ENCODE peak calls at places on chromosome 19, in eight cellular contexts. Y is stomach, D is left ventricle myocardium inferior, O is fibroblast of lung, B is IMR-90, R is astrocyte, N is GM23338, P is breast epithelium. E is an unnamed sample.
A peak's percentile ranks its signal among the peaks of the same experiment; 100 is the strongest.

GRCh38 chr19:33350538-33351309 is 22.8 kb upstream of the CEBPG start:
- DNase-seq in Y (no peak), D (no peak), O (peak; percentile 8), B (peak; percentile 56), R (peak; percentile 78), N (no peak), P (peak; percentile 57), E (no peak)

GRCh38 chr19:7521551-7522071 is 813 bp upstream of the MCOLN1 start:
- DNase-seq in Y (no peak), D (no peak), O (no peak), B (no peak), R (no peak), N (peak; percentile 41), P (no peak), E (no peak)

GRCh38 chr19:15836345-15836594 is 20.8 kb upstream of the OR10H1 start:
- DNase-seq in Y (no peak), D (no peak), O (peak; percentile 10), B (peak; percentile 8), R (peak; percentile 4), N (no peak), P (no peak), E (no peak)

GRCh38 chr19:1213391-1214286 is 8.1 kb downstream of the STK11 start:
- DNase-seq in Y (peak; percentile 73), D (peak; percentile 60), O (peak; percentile 31), B (peak; percentile 58), R (peak; percentile 67), N (no peak), P (no peak), E (peak; percentile 88)

GRCh38 chr19:43759515-43759914 is 4.8 kb upstream of the SMG9 start:
- DNase-seq in Y (no peak), D (no peak), O (peak; percentile 49), B (peak; percentile 55), R (peak; percentile 65), N (peak; percentile 59), P (no peak), E (no peak)

GRCh38 chr19:3844596-3844995 is 24.2 kb downstream of the ZFR2 start:
- DNase-seq in Y (no peak), D (no peak), O (no peak), B (peak; percentile 8), R (peak; percentile 76), N (no peak), P (no peak), E (no peak)

GRCh38 chr19:29745253-29745652 is 30.2 kb upstream of the C19orf12 start:
- DNase-seq in Y (no peak), D (no peak), O (no peak), B (no peak), R (no peak), N (peak; percentile 74), P (no peak), E (no peak)

GRCh38 chr19:32649751-32650150 is 25.2 kb downstream of the ANKRD27 start:
- DNase-seq in Y (no peak), D (peak; percentile 74), O (no peak), B (no peak), R (no peak), N (no peak), P (no peak), E (no peak)

GRCh38 chr19:3612901-3613741 is 6.4 kb upstream of the TBXA2R start:
- DNase-seq in Y (no peak), D (no peak), O (peak; percentile 27), B (no peak), R (no peak), N (peak; percentile 85), P (no peak), E (no peak)

GRCh38 chr19:44180968-44181367 is 16.1 kb downstream of the ZNF226 start:
- DNase-seq in Y (no peak), D (no peak), O (no peak), B (no peak), R (no peak), N (no peak), P (no peak), E (no peak)

GRCh38 chr19:47518139-47518538 is 3.3 kb upstream of the NAPA start:
- DNase-seq in Y (no peak), D (no peak), O (no peak), B (no peak), R (peak; percentile 39), N (no peak), P (no peak), E (no peak)

GRCh38 chr19:1273263-1274041 is 1.9 kb upstream of the FAM174C start:
- DNase-seq in Y (no peak), D (no peak), O (no peak), B (no peak), R (no peak), N (no peak), P (no peak), E (no peak)

GRCh38 chr19:47848871-47849473 is 10.1 kb upstream of the TPRX2 start:
- DNase-seq in Y (no peak), D (no peak), O (peak; percentile 3), B (no peak), R (no peak), N (peak; percentile 93), P (no peak), E (no peak)

GRCh38 chr19:8505680-8506401 is 3.4 kb upstream of the PRAM1 start:
- DNase-seq in Y (peak; percentile 83), D (peak; percentile 85), O (peak; percentile 65), B (peak; percentile 49), R (peak; percentile 26), N (peak; percentile 92), P (peak; percentile 81), E (peak; percentile 66)

GRCh38 chr19:824885-825284 is 2.8 kb upstream of the AZU1 start:
- DNase-seq in Y (no peak), D (no peak), O (no peak), B (no peak), R (no peak), N (no peak), P (no peak), E (no peak)

GRCh38 chr19:14507704-14508246 is 10.4 kb downstream of the DNAJB1 start:
- DNase-seq in Y (no peak), D (no peak), O (peak; percentile 41), B (peak; percentile 67), R (peak; percentile 67), N (no peak), P (no peak), E (no peak)

GRCh38 chr19:42488783-42489521 is 39.3 kb downstream of the CEACAM1 start:
- DNase-seq in Y (no peak), D (no peak), O (no peak), B (no peak), R (no peak), N (no peak), P (peak; percentile 87), E (no peak)

GRCh38 chr19:55251296-55252081 is 7.3 kb downstream of the PPP6R1 start:
- DNase-seq in Y (peak; percentile 68), D (no peak), O (no peak), B (peak; percentile 16), R (peak; percentile 55), N (no peak), P (no peak), E (no peak)

GRCh38 chr19:29940971-29941585 is 961 bp upstream of the URI1 start:
- DNase-seq in Y (no peak), D (no peak), O (no peak), B (no peak), R (no peak), N (no peak), P (no peak), E (no peak)

GRCh38 chr19:50822661-50823208 is 852 bp downstream of the KLK1 start:
- DNase-seq in Y (no peak), D (no peak), O (no peak), B (no peak), R (no peak), N (no peak), P (no peak), E (no peak)

GRCh38 chr19:50820549-50821247 is 2.9 kb downstream of the KLK1 start:
- DNase-seq in Y (no peak), D (no peak), O (no peak), B (no peak), R (no peak), N (peak; percentile 53), P (no peak), E (peak; percentile 76)

GRCh38 chr19:50821622-50822021 is 2.0 kb downstream of the KLK1 start:
- DNase-seq in Y (no peak), D (no peak), O (no peak), B (no peak), R (no peak), N (no peak), P (no peak), E (no peak)

GRCh38 chr19:50820086-50820485 is 3.5 kb downstream of the KLK1 start:
- DNase-seq in Y (no peak), D (no peak), O (no peak), B (no peak), R (no peak), N (no peak), P (no peak), E (peak; percentile 43)

DNA sequence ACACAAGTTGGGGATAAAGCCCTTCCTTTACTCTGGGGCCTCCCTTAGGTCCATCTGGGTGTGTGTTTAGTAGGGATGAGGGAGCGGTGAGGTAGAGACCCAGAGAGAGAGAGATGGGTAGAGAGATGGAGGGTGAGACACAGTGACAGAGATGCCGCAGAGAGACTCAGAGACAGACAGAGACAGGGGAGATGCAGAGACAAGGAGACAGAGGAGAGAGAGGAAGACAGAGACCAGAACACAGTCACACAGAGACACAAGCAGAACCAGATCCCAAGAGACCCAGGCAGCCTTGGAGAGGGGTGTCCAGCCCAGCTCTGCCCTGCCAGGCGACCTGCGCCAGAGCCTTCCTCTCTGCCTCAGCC is 2.4 kb downstream of the KLK1 start:
- DNase-seq in Y (no peak), D (no peak), O (no peak), B (no peak), R (no peak), N (no peak), P (no peak), E (no peak)
- H3K4me1 ChIP-seq in Y (no peaks in the 10 kb centered on the region), D (peaks cover 19% of the 10 kb centered on the region), O (no peaks in the 10 kb centered on the region), B (no peaks in the 10 kb centered on the region), R (no peaks in the 10 kb centered on the region), N (peaks cover 23% of the 10 kb centered on the region), P (no peaks in the 10 kb centered on the region), E (no peaks in the 10 kb centered on the region)

DNA sequence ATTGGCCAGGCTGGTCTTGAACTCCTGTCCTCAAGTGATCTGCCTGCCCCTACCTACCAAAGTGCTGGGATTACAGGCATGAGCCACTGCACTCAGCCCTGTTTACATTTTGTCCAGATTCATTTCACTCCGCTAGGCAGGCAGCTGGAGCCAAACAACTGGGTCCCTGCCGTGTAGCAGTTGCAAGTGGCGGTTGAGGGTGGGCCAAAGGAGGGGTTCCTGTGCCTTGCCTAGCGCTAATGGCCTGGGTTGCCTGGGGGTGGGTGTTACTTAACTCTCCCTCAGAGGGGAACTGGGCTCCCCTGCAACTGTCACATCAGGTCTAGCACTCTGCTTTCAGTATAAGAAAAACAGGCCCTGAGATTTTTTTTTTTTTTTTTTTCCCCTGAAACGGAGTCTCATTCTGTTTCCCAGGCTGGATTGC is 7.4 kb downstream of the ACP5 start:
- DNase-seq in Y (no peak), D (no peak), O (no peak), B (no peak), R (no peak), N (no peak), P (no peak), E (no peak)
- H3K4me1 ChIP-seq in Y (no peaks in the 10 kb centered on the region), D (no peaks in the 10 kb centered on the region), O (no peaks in the 10 kb centered on the region), B (no peaks in the 10 kb centered on the region), R (peaks cover 4% of the 10 kb centered on the region), N (no peaks in the 10 kb centered on the region), P (no peaks in the 10 kb centered on the region), E (no peaks in the 10 kb centered on the region)

GRCh38 chr19:39402417-39403297 is 4.0 kb upstream of the ZFP36 start:
- DNase-seq in Y (peak; percentile 92), D (peak; percentile 94), O (peak; percentile 94), B (peak; percentile 93), R (peak; percentile 74), N (peak; percentile 97), P (peak; percentile 94), E (peak; percentile 93)
- H3K4me1 ChIP-seq in Y (peaks cover 65% of the 10 kb centered on the region), D (peaks cover 73% of the 10 kb centered on the region), O (peaks cover 38% of the 10 kb centered on the region), B (peaks cover 29% of the 10 kb centered on the region), R (peaks cover 47% of the 10 kb centered on the region), N (peaks cover 44% of the 10 kb centered on the region), P (peaks cover 13% of the 10 kb centered on the region), E (peaks cover 23% of the 10 kb centered on the region)

GRCh38 chr19:19578241-19578640 is 40.2 kb downstream of the CILP2 start:
- DNase-seq in Y (no peak), D (no peak), O (no peak), B (no peak), R (no peak), N (no peak), P (no peak), E (no peak)
- H3K4me1 ChIP-seq in Y (no peaks in the 10 kb centered on the region), D (no peaks in the 10 kb centered on the region), O (no peaks in the 10 kb centered on the region), B (no peaks in the 10 kb centered on the region), R (no peaks in the 10 kb centered on the region), N (no peaks in the 10 kb centered on the region), P (no peaks in the 10 kb centered on the region), E (peaks cover 7% of the 10 kb centered on the region)